ENCODE peak calls at places on chromosomes 7 and 10, in ten cellular contexts. I is HuH-7; W is HS-5; B is activated T-helper 1 cell treated with anti-CD3 and anti-CD28 coated beads, Interleukin-2, amount 50 U/mL, for 16 hours; K is glutamatergic neuron; N is MCF 10A; T is foreskin fibroblast; E is hypothalamus; G is central memory CD4-positive, alpha-beta T cell; A is mammary epithelial cell. O is an unnamed sample.

GRCh38 chr7:46812047-46812672 is 769.8 kb downstream of the TNS3 start:
- DNase-seq in A (no peak), W (no peak), G (no peak), I (no peak), K (no peak), B (no peak), E (no peak), N (no peak), T (peak; percentile 45), O (no peak)

GRCh38 chr10:98030093-98030821 is at the start of gene CRTAC1:
- DNase-seq in T (peak; percentile 49), W (no peak), A (no peak), G (no peak), N (no peak), E (peak; percentile 26), B (no peak), I (no peak), K (peak; percentile 82), O (no peak)

GRCh38 chr7:47654672-47655340 is 72.9 kb upstream of the TNS3 start:
- DNase-seq in G (no peak), I (no peak), N (peak; percentile 47), B (no peak), K (no peak), A (no peak), E (no peak), T (peak; percentile 60), W (no peak), O (no peak)

GRCh38 chr10:86959737-86960002 is 1.3 kb downstream of the SNCG start:
- DNase-seq in N (no peak), A (no peak), W (no peak), E (no peak), I (no peak), B (no peak), T (no peak), G (no peak), K (no peak), O (no peak)

GRCh38 chr10:86361134-86362128 is 5.2 kb downstream of the GRID1 start:
- DNase-seq in B (no peak), K (peak; percentile 12), I (no peak), G (no peak), W (no peak), N (no peak), E (no peak), A (no peak), T (no peak), O (no peak)

GRCh38 chr10:58998924-58999713 is 177.3 kb upstream of the PHYHIPL start:
- DNase-seq in N (no peak), B (no peak), T (peak; percentile 59), A (no peak), K (no peak), E (no peak), W (no peak), I (no peak), G (no peak), O (no peak)

GRCh38 chr7:155211761-155212160 is 85.9 kb upstream of the INSIG1 start:
- DNase-seq in K (peak; percentile 4), N (no peak), B (no peak), W (no peak), G (no peak), I (no peak), E (no peak), A (no peak), T (no peak), O (no peak)

GRCh38 chr7:101410743-101411476 is 48.2 kb downstream of the COL26A1 start:
- DNase-seq in T (peak; percentile 55), I (peak; percentile 94), W (no peak), B (no peak), K (peak; percentile 79), A (no peak), N (no peak), E (no peak), G (peak; percentile 2), O (no peak)

GRCh38 chr10:22685926-22686325 is 28.5 kb downstream of the PIP4K2A start:
- DNase-seq in I (no peak), G (no peak), A (no peak), T (no peak), N (peak; percentile 18), W (no peak), B (no peak), E (no peak), K (no peak), O (no peak)

GRCh38 chr10:63829573-63830149 is 308.5 kb downstream of the REEP3 start:
- DNase-seq in E (no peak), A (no peak), K (no peak), W (no peak), G (no peak), N (no peak), B (no peak), I (no peak), T (no peak), O (no peak)

GRCh38 chr7:17554341-17555015 is 256.0 kb downstream of the AHR start:
- DNase-seq in E (no peak), B (no peak), T (no peak), W (no peak), I (no peak), N (no peak), G (no peak), K (no peak), A (peak; percentile 42), O (no peak)

GRCh38 chr10:14605231-14605925 is 169.3 kb downstream of the FAM107B start:
- DNase-seq in E (no peak), W (no peak), B (no peak), A (peak; percentile 85), I (no peak), N (peak; percentile 60), T (peak; percentile 68), G (peak; percentile 57), K (no peak), O (peak; percentile 6)

GRCh38 chr10:122294006-122294405 is 22.9 kb downstream of the BTBD16 start:
- DNase-seq in E (no peak), A (peak; percentile 95), T (no peak), I (no peak), N (peak; percentile 27), K (no peak), W (no peak), B (no peak), G (no peak), O (no peak)

GRCh38 chr7:104327963-104328307 is 468 bp upstream of the LHFPL3 start:
- DNase-seq in A (no peak), N (no peak), B (no peak), K (peak; percentile 31), W (no peak), G (no peak), I (no peak), E (no peak), T (peak; percentile 13), O (no peak)

GRCh38 chr10:84289521-84290200 is 38.7 kb upstream of the CCSER2 start:
- DNase-seq in I (no peak), G (no peak), T (no peak), E (no peak), N (no peak), W (no peak), A (no peak), B (no peak), K (no peak), O (no peak)

GRCh38 chr7:29622335-29623265 is 59.0 kb downstream of the PRR15 start:
- DNase-seq in G (no peak), N (peak; percentile 95), B (no peak), K (no peak), A (peak; percentile 94), I (no peak), E (no peak), T (peak; percentile 97), W (peak; percentile 99), O (no peak)

GRCh38 chr7:135254-135653 is 57.1 kb upstream of the FAM20C start:
- DNase-seq in W (no peak), T (no peak), B (no peak), I (no peak), K (no peak), A (no peak), N (no peak), G (no peak), E (no peak), O (no peak)

GRCh38 chr10:35307297-35307696 is 29.0 kb upstream of the CCNY start:
- DNase-seq in I (no peak), A (peak; percentile 84), T (peak; percentile 50), B (no peak), W (no peak), K (no peak), N (peak; percentile 78), G (no peak), E (no peak), O (no peak)

GRCh38 chr7:114086491-114086905 is 167.7 kb upstream of the PPP1R3A start:
- DNase-seq in I (peak; percentile 37), G (no peak), B (no peak), E (no peak), T (no peak), N (no peak), W (no peak), A (no peak), K (peak; percentile 40), O (peak; percentile 69)

GRCh38 chr10:33813871-33814270 is 479.4 kb upstream of the NRP1 start:
- DNase-seq in G (no peak), T (no peak), A (no peak), N (no peak), B (no peak), E (no peak), K (no peak), W (no peak), I (no peak), O (no peak)

GRCh38 chr7:132446666-132447217 is 129.5 kb downstream of the PLXNA4 start:
- DNase-seq in G (no peak), B (no peak), W (no peak), I (no peak), T (no peak), K (no peak), E (no peak), A (no peak), N (no peak), O (no peak)

GRCh38 chr7:40493609-40494041 is 358.8 kb downstream of the SUGCT start:
- DNase-seq in A (peak; percentile 17), W (no peak), B (no peak), N (no peak), G (no peak), K (no peak), T (no peak), E (no peak), I (no peak), O (no peak)

GRCh38 chr10:26879744-26880143 is 19.0 kb upstream of the ABI1 start:
- DNase-seq in A (no peak), B (no peak), G (no peak), K (no peak), I (no peak), N (peak; percentile 70), E (no peak), W (no peak), T (no peak), O (peak; percentile 28)

GRCh38 chr10:132448248-132448731 is 51.3 kb downstream of the PWWP2B start:
- DNase-seq in B (no peak), A (peak; percentile 76), W (no peak), K (peak; percentile 20), T (no peak), G (peak; percentile 32), I (peak; percentile 88), N (peak; percentile 90), E (no peak), O (peak; percentile 34)

GRCh38 chr7:16083931-16084330 is 337.4 kb downstream of the CRPPA start:
- DNase-seq in K (no peak), W (no peak), B (no peak), A (peak; percentile 41), T (no peak), G (no peak), I (no peak), E (no peak), N (peak; percentile 55), O (no peak)

GRCh38 chr7:156437021-156437614 is 203.5 kb upstream of the RNF32 start:
- DNase-seq in T (no peak), A (no peak), I (no peak), G (no peak), B (no peak), N (no peak), W (no peak), K (no peak), E (no peak), O (no peak)

GRCh38 chr7:94656925-94657731 is 1.2 kb upstream of the SGCE start:
- DNase-seq in B (no peak), E (no peak), G (peak; percentile 36), T (peak; percentile 64), I (no peak), W (no peak), N (peak; percentile 38), A (peak; percentile 40), K (peak; percentile 35), O (peak; percentile 37)

GRCh38 chr10:62577666-62578291 is 203.6 kb downstream of the ZNF365 start:
- DNase-seq in B (no peak), I (no peak), W (peak; percentile 71), T (peak; percentile 85), A (no peak), E (no peak), N (no peak), K (no peak), G (no peak), O (no peak)

O was measured in MM.1S.